ENCODE peak calls at places on chromosome 18, in nine cellular contexts. S is cardiac fibroblast; F is CD8-positive, alpha-beta T cell; V is hepatocyte; O is GM06990; D is cardiac muscle cell; G is epithelial cell of proximal tubule; E is uterus; W is GM12864. Z is an unnamed sample.

GRCh38 chr18:68083776-68084175 is 567.3 kb upstream of the DSEL start:
- DNase-seq in S (no peak), F (no peak), V (no peak), O (no peak), D (peak), G (no peak), E (no peak), W (no peak), Z (peak)

GRCh38 chr18:38790303-38790702 is 1224.7 kb upstream of the CELF4 start:
- DNase-seq in S (no peak), F (no peak), V (no peak), O (no peak), D (no peak), G (no peak), E (no peak), W (no peak), Z (no peak)

GRCh38 chr18:1017227-1017626 is 112.6 kb downstream of the ADCYAP1 start:
- DNase-seq in S (no peak), F (no peak), V (no peak), O (no peak), D (no peak), G (no peak), E (no peak), W (no peak), Z (no peak)

GRCh38 chr18:12366794-12367193 is 10.2 kb downstream of the AFG3L2 start:
- DNase-seq in S (no peak), F (no peak), V (no peak), O (no peak), D (no peak), G (no peak), E (no peak), W (no peak), Z (no peak)

GRCh38 chr18:6294119-6294784 is 120.5 kb downstream of the L3MBTL4 start:
- DNase-seq in S (no peak), F (no peak), V (no peak), O (no peak), D (no peak), G (no peak), E (no peak), W (no peak), Z (no peak)

GRCh38 chr18:45384137-45384998 is 230.9 kb upstream of the SLC14A2 start:
- DNase-seq in S (peak), F (peak), V (peak), O (peak), D (peak), G (no peak), E (peak), W (peak), Z (peak)

GRCh38 chr18:60372598-60372997 is at the start of gene MC4R:
- DNase-seq in S (peak), F (no peak), V (peak), O (no peak), D (peak), G (peak), E (no peak), W (no peak), Z (peak)

GRCh38 chr18:58990720-58991119 is 126.0 kb downstream of the ZNF532 start:
- DNase-seq in S (no peak), F (no peak), V (no peak), O (no peak), D (no peak), G (no peak), E (no peak), W (no peak), Z (no peak)

GRCh38 chr18:78906066-78906465 is 73.6 kb upstream of the SALL3 start:
- DNase-seq in S (no peak), F (no peak), V (no peak), O (no peak), D (no peak), G (no peak), E (no peak), W (no peak), Z (no peak)

GRCh38 chr18:634551-635045 is 22.9 kb upstream of the TYMS start:
- DNase-seq in S (no peak), F (no peak), V (no peak), O (no peak), D (no peak), G (no peak), E (no peak), W (no peak), Z (peak)

GRCh38 chr18:46224181-46224775 is 120.1 kb downstream of the HAUS1 start:
- DNase-seq in S (no peak), F (no peak), V (no peak), O (no peak), D (no peak), G (no peak), E (no peak), W (no peak), Z (peak)

GRCh38 chr18:38007931-38008330 is 442.3 kb upstream of the CELF4 start:
- DNase-seq in S (no peak), F (no peak), V (peak), O (no peak), D (no peak), G (no peak), E (no peak), W (no peak), Z (no peak)

GRCh38 chr18:35619468-35619867 is 37.9 kb downstream of the GALNT1 start:
- DNase-seq in S (no peak), F (no peak), V (no peak), O (no peak), D (no peak), G (no peak), E (no peak), W (no peak), Z (peak)

GRCh38 chr18:80231616-80232015 is 15.7 kb downstream of the PARD6G start:
- DNase-seq in S (no peak), F (no peak), V (no peak), O (no peak), D (no peak), G (no peak), E (no peak), W (no peak), Z (no peak)

GRCh38 chr18:30889582-30890301 is 152.8 kb downstream of the DSC3 start:
- DNase-seq in S (peak), F (no peak), V (peak), O (no peak), D (peak), G (no peak), E (no peak), W (no peak), Z (no peak)

GRCh38 chr18:75241705-75242104 is 31.1 kb downstream of the TSHZ1 start:
- DNase-seq in S (no peak), F (no peak), V (no peak), O (no peak), D (no peak), G (no peak), E (no peak), W (no peak), Z (no peak)

GRCh38 chr18:77622009-77622692 is 372.5 kb downstream of the GALR1 start:
- DNase-seq in S (no peak), F (no peak), V (no peak), O (no peak), D (no peak), G (no peak), E (no peak), W (no peak), Z (no peak)

GRCh38 chr18:36511791-36512352 is 214.4 kb downstream of the FHOD3 start:
- DNase-seq in S (peak), F (no peak), V (no peak), O (no peak), D (peak), G (no peak), E (no peak), W (no peak), Z (peak)

GRCh38 chr18:22556271-22556990 is 138.7 kb upstream of the CTAGE1 start:
- DNase-seq in S (no peak), F (no peak), V (peak), O (no peak), D (peak), G (no peak), E (peak), W (no peak), Z (peak)

GRCh38 chr18:11899063-11899462 is 9.1 kb downstream of the MPPE1 start:
- DNase-seq in S (no peak), F (no peak), V (no peak), O (no peak), D (no peak), G (no peak), E (no peak), W (no peak), Z (no peak)

GRCh38 chr18:76892832-76893231 is 70.5 kb downstream of the ZNF236 start:
- DNase-seq in S (no peak), F (no peak), V (no peak), O (no peak), D (no peak), G (no peak), E (no peak), W (no peak), Z (no peak)

GRCh38 chr18:21330122-21330701 is 88.2 kb downstream of the GREB1L start:
- DNase-seq in S (peak), F (no peak), V (peak), O (no peak), D (peak), G (peak), E (no peak), W (no peak), Z (peak)

GRCh38 chr18:28511421-28511821 is 334.5 kb upstream of the CDH2 start:
- DNase-seq in S (peak), F (no peak), V (no peak), O (no peak), D (peak), G (no peak), E (no peak), W (no peak), Z (peak)

GRCh38 chr18:32317651-32318050 is 127.8 kb downstream of the MEP1B start:
- DNase-seq in S (peak), F (no peak), V (no peak), O (no peak), D (peak), G (no peak), E (no peak), W (no peak), Z (peak)

GRCh38 chr18:37445368-37445767 is 120.2 kb downstream of the CELF4 start:
- DNase-seq in S (no peak), F (no peak), V (no peak), O (no peak), D (no peak), G (no peak), E (no peak), W (no peak), Z (no peak)

GRCh38 chr18:49249523-49249922 is 210.9 kb downstream of the DYM start:
- DNase-seq in S (peak), F (no peak), V (no peak), O (no peak), D (peak), G (peak), E (no peak), W (no peak), Z (peak)

GRCh38 chr18:41265047-41265446 is 690.0 kb upstream of the PIK3C3 start:
- DNase-seq in S (peak), F (no peak), V (no peak), O (no peak), D (peak), G (no peak), E (no peak), W (no peak), Z (no peak)

GRCh38 chr18:48872234-48873145 is 78.3 kb downstream of the SMAD7 start:
- DNase-seq in S (peak), F (no peak), V (no peak), O (no peak), D (no peak), G (no peak), E (no peak), W (no peak), Z (peak)

DNA sequence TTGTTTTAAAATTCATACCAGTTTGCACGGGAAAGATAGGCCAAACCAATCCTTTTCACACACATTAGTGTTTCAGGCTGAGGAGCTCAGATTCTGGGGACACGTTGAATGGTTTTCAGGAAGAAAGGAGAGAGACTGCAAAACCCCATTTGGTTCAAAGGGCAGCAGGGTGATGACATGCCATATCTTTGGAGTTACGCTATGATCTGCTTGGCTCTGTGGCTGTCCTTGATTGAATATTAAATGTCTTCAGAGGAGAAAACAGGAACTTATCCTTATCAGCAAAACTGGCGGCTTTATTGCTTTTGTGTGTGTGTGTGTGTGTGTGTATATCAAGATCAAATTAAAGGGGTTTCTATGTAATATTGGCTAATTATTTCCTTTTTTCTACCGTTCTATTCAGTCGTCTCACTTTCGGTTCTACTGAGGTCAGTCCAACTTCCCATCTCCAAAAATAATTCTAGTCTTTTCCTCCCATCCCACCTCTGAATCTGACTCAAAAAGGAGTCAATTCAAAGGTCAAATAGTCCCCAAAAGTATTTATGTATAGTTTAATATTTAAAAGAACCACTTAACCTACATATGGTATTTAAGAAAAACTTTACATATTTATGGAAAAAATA is 292.9 kb upstream of the CCDC68 start:
- DNase-seq in S (peak), F (no peak), V (no peak), O (no peak), D (peak), G (no peak), E (no peak), W (no peak), Z (no peak)
- H3K4me3 ChIP-seq in S (no peak), F (no peak), V (no peak), O (no peak), D (no peak), G (no peak), E (peak), W (no peak), Z (peak)

GRCh38 chr18:3126457-3127097 is 93.2 kb downstream of the MYOM1 start:
- DNase-seq in S (no peak), F (no peak), V (no peak), O (no peak), D (no peak), G (no peak), E (no peak), W (no peak), Z (no peak)

GRCh38 chr18:3130344-3130743 is 89.4 kb downstream of the MYOM1 start:
- DNase-seq in S (no peak), F (no peak), V (no peak), O (no peak), D (no peak), G (no peak), E (no peak), W (no peak), Z (no peak)

GRCh38 chr18:3132700-3133099 is 87.1 kb downstream of the MYOM1 start:
- DNase-seq in S (no peak), F (no peak), V (no peak), O (no peak), D (no peak), G (no peak), E (no peak), W (no peak), Z (no peak)

GRCh38 chr18:3124822-3125221 is 94.9 kb downstream of the MYOM1 start:
- DNase-seq in S (no peak), F (no peak), V (no peak), O (no peak), D (no peak), G (no peak), E (no peak), W (no peak), Z (no peak)

DNA sequence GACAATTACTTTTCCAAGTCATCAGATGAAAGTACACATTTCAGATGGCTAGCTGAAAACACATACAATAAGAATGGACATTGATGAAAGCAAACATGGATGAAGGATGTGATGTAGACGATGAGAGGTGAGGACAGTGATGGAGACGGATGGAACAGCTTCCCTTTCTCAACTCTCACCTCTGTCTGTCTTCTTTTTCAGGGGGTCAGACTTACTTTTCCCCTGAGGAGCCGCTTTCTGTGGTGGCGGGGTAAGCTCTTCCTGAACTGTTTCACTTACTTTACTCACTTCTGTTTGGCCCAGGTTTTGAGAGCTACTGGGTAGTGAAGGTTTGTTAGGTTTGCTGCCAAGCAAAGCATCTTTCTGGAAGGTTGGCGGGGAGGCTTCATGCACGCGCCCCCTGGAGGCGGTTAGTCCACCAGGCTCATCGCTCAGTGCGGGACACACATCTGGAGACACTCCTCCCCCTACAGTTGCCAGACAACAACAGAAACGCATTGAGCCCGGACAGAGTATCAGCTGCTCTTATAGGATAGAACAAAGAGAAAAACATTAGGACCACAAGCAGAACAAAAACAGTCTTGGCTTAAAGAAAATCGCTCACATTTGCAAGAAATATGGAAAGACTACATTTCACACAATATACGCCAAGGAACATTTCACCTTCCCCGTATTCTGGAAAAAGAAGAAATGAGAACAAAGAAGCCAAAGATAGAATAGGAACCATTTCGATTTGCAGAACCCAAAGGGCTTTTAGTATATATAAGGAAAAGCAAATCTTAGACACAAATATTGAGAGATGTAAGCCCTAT is 90.5 kb downstream of the MYOM1 start:
- DNase-seq in S (peak), F (peak), V (peak), O (peak), D (peak), G (no peak), E (peak), W (peak), Z (peak)
- TF ChIP-seq CTCF in S (peak), F (peak), V (peak), O (peak), D (peak), G (peak), E (peak), W (peak), Z (peak)

GRCh38 chr18:47247036-47247832 is 4.2 kb downstream of the SKOR2 start:
- DNase-seq in S (no peak), F (no peak), V (peak), O (no peak), D (no peak), G (no peak), E (no peak), W (no peak), Z (no peak)

GRCh38 chr18:47249602-47250001 is 1.9 kb downstream of the SKOR2 start:
- DNase-seq in S (peak), F (no peak), V (no peak), O (no peak), D (no peak), G (no peak), E (no peak), W (no peak), Z (no peak)

GRCh38 chr18:47248610-47249343 is 2.7 kb downstream of the SKOR2 start:
- DNase-seq in S (no peak), F (no peak), V (no peak), O (no peak), D (no peak), G (no peak), E (no peak), W (no peak), Z (no peak)

GRCh38 chr18:47246027-47246971 is 5.2 kb downstream of the SKOR2 start:
- DNase-seq in S (no peak), F (no peak), V (no peak), O (no peak), D (no peak), G (no peak), E (no peak), W (no peak), Z (no peak)

DNA sequence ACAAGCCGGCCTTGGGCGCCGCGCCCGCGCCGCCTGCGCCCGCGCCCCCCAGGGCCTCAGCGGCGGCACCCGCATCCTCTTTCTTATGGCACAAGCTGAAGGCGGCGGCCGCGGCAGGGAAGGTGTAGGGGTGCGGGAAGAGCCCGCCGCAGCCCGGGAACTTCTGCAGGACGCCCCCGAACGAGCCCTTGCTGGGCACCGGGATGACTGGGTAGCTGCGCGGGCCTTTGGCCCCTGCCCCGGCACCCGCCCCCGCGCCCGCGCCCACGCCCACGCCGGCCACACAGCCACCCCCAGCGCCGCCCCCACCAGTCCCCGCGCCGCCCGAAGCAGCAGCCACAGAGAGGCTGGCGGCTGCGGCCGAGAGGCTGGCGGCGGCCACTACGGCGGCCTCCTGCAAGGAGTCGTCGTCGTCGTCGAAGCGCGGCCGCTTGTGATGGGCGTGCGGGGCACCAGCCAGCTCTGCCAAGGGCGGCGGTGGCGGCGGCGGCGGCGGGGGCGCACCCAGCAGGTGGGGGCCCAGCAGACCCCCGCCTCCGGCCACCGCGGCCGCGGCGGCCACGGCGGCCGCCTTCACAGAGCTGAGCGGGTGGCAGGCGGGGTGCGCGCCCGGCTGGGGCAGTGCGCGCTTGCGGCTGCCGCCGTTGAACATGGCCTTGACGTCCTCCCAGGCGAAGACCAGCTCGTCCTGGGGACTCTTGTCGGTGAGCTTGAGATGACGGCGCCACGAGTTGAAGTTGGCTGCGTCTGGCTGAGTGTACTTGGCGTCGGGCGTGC is 3.4 kb downstream of the SKOR2 start:
- DNase-seq in S (no peak), F (no peak), V (no peak), O (no peak), D (no peak), G (no peak), E (no peak), W (no peak), Z (no peak)
- H3K4me3 ChIP-seq in S (no peak), F (no peak), V (no peak), O (no peak), D (peak), G (no peak), E (no peak), W (no peak), Z (no peak)

GRCh38 chr18:13558790-13559189 is 167.6 kb downstream of the FAM210A start:
- DNase-seq in S (no peak), F (no peak), V (no peak), O (no peak), D (no peak), G (no peak), E (no peak), W (no peak), Z (no peak)
- TF ChIP-seq CTCF in S (no peak), F (no peak), V (no peak), O (no peak), D (no peak), G (no peak), E (no peak), W (no peak), Z (no peak)

GRCh38 chr18:10111944-10112343 is 198.1 kb downstream of the VAPA start:
- DNase-seq in S (no peak), F (no peak), V (no peak), O (no peak), D (no peak), G (no peak), E (no peak), W (no peak), Z (no peak)
- H3K4me3 ChIP-seq in S (no peak), F (no peak), V (no peak), O (no peak), D (no peak), G (no peak), E (no peak), W (no peak), Z (no peak)

Z was measured in fibroblast of the aortic adventitia.